ENCODE peak calls at places on chromosome 7, in eight cellular contexts. M, I, L, P, O, A, X and B are unnamed samples.

GRCh38 chr7:25656581-25657026 is 428.3 kb upstream of the NPVF start:
- DNase-seq in M (peak; percentile 96), I (no peak), L (no peak), P (no peak), O (peak; percentile 28), A (no peak), X (no peak), B (no peak)

GRCh38 chr7:114703677-114704076 is 218.2 kb upstream of the MDFIC start:
- DNase-seq in M (no peak), I (peak; percentile 16), L (no peak), P (no peak), O (no peak), A (peak; percentile 13), X (no peak), B (no peak)

GRCh38 chr7:19567011-19567410 is 141.8 kb downstream of the POLR1F start:
- DNase-seq in M (no peak), I (no peak), L (no peak), P (no peak), O (no peak), A (no peak), X (no peak), B (no peak)

GRCh38 chr7:91713669-91714068 is 166.8 kb downstream of the MTERF1 start:
- DNase-seq in M (no peak), I (no peak), L (no peak), P (no peak), O (no peak), A (no peak), X (no peak), B (no peak)

GRCh38 chr7:36910859-36911258 is 186.6 kb upstream of the AOAH start:
- DNase-seq in M (no peak), I (no peak), L (no peak), P (no peak), O (no peak), A (no peak), X (no peak), B (no peak)

GRCh38 chr7:98024075-98024474 is 34.1 kb upstream of the OCM2 start:
- DNase-seq in M (no peak), I (no peak), L (no peak), P (no peak), O (no peak), A (no peak), X (no peak), B (no peak)

GRCh38 chr7:47301657-47302295 is 280.1 kb downstream of the TNS3 start:
- DNase-seq in M (no peak), I (no peak), L (peak; percentile 62), P (no peak), O (no peak), A (no peak), X (no peak), B (no peak)

GRCh38 chr7:91193141-91193540 is 71.1 kb upstream of the FZD1 start:
- DNase-seq in M (no peak), I (no peak), L (no peak), P (no peak), O (no peak), A (peak; percentile 18), X (no peak), B (no peak)

GRCh38 chr7:68729361-68729760 is 868.9 kb upstream of the AUTS2 start:
- DNase-seq in M (no peak), I (no peak), L (no peak), P (peak; percentile 33), O (peak; percentile 38), A (no peak), X (no peak), B (no peak)

GRCh38 chr7:29825750-29826529 is 19.6 kb downstream of the WIPF3 start:
- DNase-seq in M (no peak), I (no peak), L (no peak), P (no peak), O (peak; percentile 33), A (peak; percentile 16), X (no peak), B (no peak)

GRCh38 chr7:138970446-138970845 is 10.7 kb downstream of the KIAA1549 start:
- DNase-seq in M (no peak), I (no peak), L (no peak), P (no peak), O (no peak), A (no peak), X (no peak), B (no peak)

GRCh38 chr7:110921478-110922210 is 169.3 kb upstream of the LRRN3 start:
- DNase-seq in M (peak; percentile 4), I (no peak), L (no peak), P (no peak), O (no peak), A (no peak), X (no peak), B (no peak)

GRCh38 chr7:16315280-16315679 is 106.1 kb downstream of the CRPPA start:
- DNase-seq in M (no peak), I (no peak), L (no peak), P (no peak), O (no peak), A (no peak), X (no peak), B (no peak)

GRCh38 chr7:2698581-2699288 is 10.7 kb downstream of the AMZ1 start:
- DNase-seq in M (no peak), I (no peak), L (no peak), P (no peak), O (no peak), A (no peak), X (peak; percentile 46), B (no peak)

GRCh38 chr7:99242667-99243066 is 30.0 kb upstream of the MYH16 start:
- DNase-seq in M (no peak), I (no peak), L (no peak), P (no peak), O (no peak), A (no peak), X (no peak), B (no peak)